ENCODE peak calls at places on chromosome 18, in seven cellular contexts. One of them, this sample, is unnamed.
A peak's percentile ranks its signal among the peaks of the same experiment; 100 is the strongest.

GRCh38 chr18:43213816-43214215 is 63.5 kb downstream of the SYT4 start:
- DNase-seq in CD4-positive, CD25-positive, alpha-beta regulatory T cell: no peak
- DNase-seq in ACHN: no peak
- DNase-seq in activated naive CD8-positive, alpha-beta T cell treated with anti-CD3 and anti-CD28 coated beads for 36 hours: no peak
- DNase-seq in brain microvascular endothelial cell: no peak
- DNase-seq in CD4-positive, alpha-beta T cell: no peak
- DNase-seq in lung: no peak
- DNase-seq in this sample: no peak

GRCh38 chr18:23250893-23251656 is 115.8 kb downstream of the CABLES1 start:
- DNase-seq in CD4-positive, CD25-positive, alpha-beta regulatory T cell: no peak
- DNase-seq in ACHN: no peak
- DNase-seq in activated naive CD8-positive, alpha-beta T cell treated with anti-CD3 and anti-CD28 coated beads for 36 hours: no peak
- DNase-seq in brain microvascular endothelial cell: no peak
- DNase-seq in CD4-positive, alpha-beta T cell: no peak
- DNase-seq in lung: peak; percentile 69
- DNase-seq in this sample: no peak

GRCh38 chr18:58556333-58557012 is 72.4 kb downstream of the ALPK2 start:
- DNase-seq in CD4-positive, CD25-positive, alpha-beta regulatory T cell: no peak
- DNase-seq in ACHN: no peak
- DNase-seq in activated naive CD8-positive, alpha-beta T cell treated with anti-CD3 and anti-CD28 coated beads for 36 hours: no peak
- DNase-seq in brain microvascular endothelial cell: no peak
- DNase-seq in CD4-positive, alpha-beta T cell: no peak
- DNase-seq in lung: no peak
- DNase-seq in this sample: no peak

GRCh38 chr18:80192653-80193385 is 54.5 kb downstream of the PARD6G start:
- DNase-seq in CD4-positive, CD25-positive, alpha-beta regulatory T cell: no peak
- DNase-seq in ACHN: no peak
- DNase-seq in activated naive CD8-positive, alpha-beta T cell treated with anti-CD3 and anti-CD28 coated beads for 36 hours: no peak
- DNase-seq in brain microvascular endothelial cell: no peak
- DNase-seq in CD4-positive, alpha-beta T cell: no peak
- DNase-seq in lung: no peak
- DNase-seq in this sample: no peak

GRCh38 chr18:21314721-21315120 is 72.7 kb downstream of the GREB1L start:
- DNase-seq in CD4-positive, CD25-positive, alpha-beta regulatory T cell: no peak
- DNase-seq in ACHN: no peak
- DNase-seq in activated naive CD8-positive, alpha-beta T cell treated with anti-CD3 and anti-CD28 coated beads for 36 hours: no peak
- DNase-seq in brain microvascular endothelial cell: no peak
- DNase-seq in CD4-positive, alpha-beta T cell: no peak
- DNase-seq in lung: no peak
- DNase-seq in this sample: no peak

GRCh38 chr18:41666251-41666650 is 288.8 kb upstream of the PIK3C3 start:
- DNase-seq in CD4-positive, CD25-positive, alpha-beta regulatory T cell: no peak
- DNase-seq in ACHN: no peak
- DNase-seq in activated naive CD8-positive, alpha-beta T cell treated with anti-CD3 and anti-CD28 coated beads for 36 hours: no peak
- DNase-seq in brain microvascular endothelial cell: no peak
- DNase-seq in CD4-positive, alpha-beta T cell: no peak
- DNase-seq in lung: no peak
- DNase-seq in this sample: no peak

GRCh38 chr18:10377956-10378355 is 76.5 kb upstream of the APCDD1 start:
- DNase-seq in CD4-positive, CD25-positive, alpha-beta regulatory T cell: no peak
- DNase-seq in ACHN: no peak
- DNase-seq in activated naive CD8-positive, alpha-beta T cell treated with anti-CD3 and anti-CD28 coated beads for 36 hours: no peak
- DNase-seq in brain microvascular endothelial cell: no peak
- DNase-seq in CD4-positive, alpha-beta T cell: no peak
- DNase-seq in lung: no peak
- DNase-seq in this sample: no peak

GRCh38 chr18:25133879-25134278 is 218.1 kb downstream of the ZNF521 start:
- DNase-seq in CD4-positive, CD25-positive, alpha-beta regulatory T cell: no peak
- DNase-seq in ACHN: no peak
- DNase-seq in activated naive CD8-positive, alpha-beta T cell treated with anti-CD3 and anti-CD28 coated beads for 36 hours: no peak
- DNase-seq in brain microvascular endothelial cell: no peak
- DNase-seq in CD4-positive, alpha-beta T cell: no peak
- DNase-seq in lung: no peak
- DNase-seq in this sample: no peak

GRCh38 chr18:51038110-51038509 is 8.1 kb downstream of the SMAD4 start:
- DNase-seq in CD4-positive, CD25-positive, alpha-beta regulatory T cell: no peak
- DNase-seq in ACHN: no peak
- DNase-seq in activated naive CD8-positive, alpha-beta T cell treated with anti-CD3 and anti-CD28 coated beads for 36 hours: no peak
- DNase-seq in brain microvascular endothelial cell: no peak
- DNase-seq in CD4-positive, alpha-beta T cell: no peak
- DNase-seq in lung: no peak
- DNase-seq in this sample: no peak

GRCh38 chr18:38241736-38242135 is 676.1 kb upstream of the CELF4 start:
- DNase-seq in CD4-positive, CD25-positive, alpha-beta regulatory T cell: no peak
- DNase-seq in ACHN: peak; percentile 19
- DNase-seq in activated naive CD8-positive, alpha-beta T cell treated with anti-CD3 and anti-CD28 coated beads for 36 hours: no peak
- DNase-seq in brain microvascular endothelial cell: peak; percentile 51
- DNase-seq in CD4-positive, alpha-beta T cell: no peak
- DNase-seq in lung: no peak
- DNase-seq in this sample: no peak

GRCh38 chr18:5031216-5031615 is 165.8 kb downstream of the AKAIN1 start:
- DNase-seq in CD4-positive, CD25-positive, alpha-beta regulatory T cell: no peak
- DNase-seq in ACHN: no peak
- DNase-seq in activated naive CD8-positive, alpha-beta T cell treated with anti-CD3 and anti-CD28 coated beads for 36 hours: no peak
- DNase-seq in brain microvascular endothelial cell: no peak
- DNase-seq in CD4-positive, alpha-beta T cell: no peak
- DNase-seq in lung: no peak
- DNase-seq in this sample: no peak

GRCh38 chr18:50507120-50507590 is 52.7 kb upstream of the MAPK4 start:
- DNase-seq in CD4-positive, CD25-positive, alpha-beta regulatory T cell: no peak
- DNase-seq in ACHN: peak; percentile 14
- DNase-seq in activated naive CD8-positive, alpha-beta T cell treated with anti-CD3 and anti-CD28 coated beads for 36 hours: no peak
- DNase-seq in brain microvascular endothelial cell: peak; percentile 14
- DNase-seq in CD4-positive, alpha-beta T cell: no peak
- DNase-seq in lung: no peak
- DNase-seq in this sample: peak; percentile 75

GRCh38 chr18:30486856-30487255 is 555.7 kb downstream of the DSC3 start:
- DNase-seq in CD4-positive, CD25-positive, alpha-beta regulatory T cell: no peak
- DNase-seq in ACHN: peak; percentile 10
- DNase-seq in activated naive CD8-positive, alpha-beta T cell treated with anti-CD3 and anti-CD28 coated beads for 36 hours: no peak
- DNase-seq in brain microvascular endothelial cell: no peak
- DNase-seq in CD4-positive, alpha-beta T cell: no peak
- DNase-seq in lung: no peak
- DNase-seq in this sample: no peak

GRCh38 chr18:24413148-24413547 is 13.3 kb upstream of the IMPACT start:
- DNase-seq in CD4-positive, CD25-positive, alpha-beta regulatory T cell: no peak
- DNase-seq in ACHN: peak; percentile 28
- DNase-seq in activated naive CD8-positive, alpha-beta T cell treated with anti-CD3 and anti-CD28 coated beads for 36 hours: no peak
- DNase-seq in brain microvascular endothelial cell: no peak
- DNase-seq in CD4-positive, alpha-beta T cell: no peak
- DNase-seq in lung: no peak
- DNase-seq in this sample: no peak

GRCh38 chr18:68763082-68763481 is 34.8 kb upstream of the CCDC102B start:
- DNase-seq in CD4-positive, CD25-positive, alpha-beta regulatory T cell: no peak
- DNase-seq in ACHN: no peak
- DNase-seq in activated naive CD8-positive, alpha-beta T cell treated with anti-CD3 and anti-CD28 coated beads for 36 hours: no peak
- DNase-seq in brain microvascular endothelial cell: peak; percentile 89
- DNase-seq in CD4-positive, alpha-beta T cell: no peak
- DNase-seq in lung: no peak
- DNase-seq in this sample: no peak